ENCODE peak calls at places on chromosomes 7 and 10, in five cellular contexts. One of them, this sample, is unnamed.

GRCh38 chr10:132606536-132607316 is 69.1 kb downstream of the INPP5A start:
- DNase-seq in mucosa of gallbladder: peak; percentile 36
- DNase-seq in choroid plexus epithelial cell: peak; percentile 34
- DNase-seq in NCI-H774: no peak
- DNase-seq in stimulated activated CD4-positive, alpha-beta T cell treated with anti-CD3 and anti-CD28 coated beads, Interleukin-2, amount 100 ng/mL, for 48 hours: no peak
- DNase-seq in this sample: no peak

GRCh38 chr7:51472017-51472296 is 155.3 kb upstream of the COBL start:
- DNase-seq in NCI-H774: no peak
- DNase-seq in choroid plexus epithelial cell: no peak
- DNase-seq in stimulated activated CD4-positive, alpha-beta T cell treated with anti-CD3 and anti-CD28 coated beads, Interleukin-2, amount 100 ng/mL, for 48 hours: no peak
- DNase-seq in mucosa of gallbladder: no peak
- DNase-seq in this sample: no peak

GRCh38 chr10:8060010-8060703 is 5.7 kb downstream of the GATA3 start:
- DNase-seq in stimulated activated CD4-positive, alpha-beta T cell treated with anti-CD3 and anti-CD28 coated beads, Interleukin-2, amount 100 ng/mL, for 48 hours: peak; percentile 58
- DNase-seq in mucosa of gallbladder: no peak
- DNase-seq in NCI-H774: no peak
- DNase-seq in choroid plexus epithelial cell: no peak
- DNase-seq in this sample: no peak

GRCh38 chr7:53656881-53657280 is 621.4 kb downstream of the POM121L12 start:
- DNase-seq in mucosa of gallbladder: no peak
- DNase-seq in stimulated activated CD4-positive, alpha-beta T cell treated with anti-CD3 and anti-CD28 coated beads, Interleukin-2, amount 100 ng/mL, for 48 hours: no peak
- DNase-seq in NCI-H774: no peak
- DNase-seq in choroid plexus epithelial cell: no peak
- DNase-seq in this sample: no peak

GRCh38 chr10:31896972-31897384 is 31.7 kb downstream of the ARHGAP12 start:
- DNase-seq in NCI-H774: no peak
- DNase-seq in stimulated activated CD4-positive, alpha-beta T cell treated with anti-CD3 and anti-CD28 coated beads, Interleukin-2, amount 100 ng/mL, for 48 hours: no peak
- DNase-seq in mucosa of gallbladder: no peak
- DNase-seq in choroid plexus epithelial cell: peak; percentile 52
- DNase-seq in this sample: no peak

GRCh38 chr10:90321132-90321816 is 536.6 kb downstream of the HTR7 start:
- DNase-seq in choroid plexus epithelial cell: peak; percentile 82
- DNase-seq in NCI-H774: no peak
- DNase-seq in stimulated activated CD4-positive, alpha-beta T cell treated with anti-CD3 and anti-CD28 coated beads, Interleukin-2, amount 100 ng/mL, for 48 hours: no peak
- DNase-seq in mucosa of gallbladder: no peak
- DNase-seq in this sample: no peak

GRCh38 chr7:235576-236395 is 43.4 kb downstream of the FAM20C start:
- DNase-seq in choroid plexus epithelial cell: no peak
- DNase-seq in NCI-H774: no peak
- DNase-seq in stimulated activated CD4-positive, alpha-beta T cell treated with anti-CD3 and anti-CD28 coated beads, Interleukin-2, amount 100 ng/mL, for 48 hours: no peak
- DNase-seq in mucosa of gallbladder: no peak
- DNase-seq in this sample: no peak

GRCh38 chr7:44257618-44258422 is 57.0 kb downstream of the YKT6 start:
- DNase-seq in choroid plexus epithelial cell: peak; percentile 90
- DNase-seq in NCI-H774: no peak
- DNase-seq in mucosa of gallbladder: peak; percentile 44
- DNase-seq in stimulated activated CD4-positive, alpha-beta T cell treated with anti-CD3 and anti-CD28 coated beads, Interleukin-2, amount 100 ng/mL, for 48 hours: peak; percentile 64
- DNase-seq in this sample: peak; percentile 85

GRCh38 chr10:103168436-103168835 is 24.6 kb downstream of the NT5C2 start:
- DNase-seq in mucosa of gallbladder: no peak
- DNase-seq in choroid plexus epithelial cell: peak; percentile 79
- DNase-seq in stimulated activated CD4-positive, alpha-beta T cell treated with anti-CD3 and anti-CD28 coated beads, Interleukin-2, amount 100 ng/mL, for 48 hours: no peak
- DNase-seq in NCI-H774: no peak
- DNase-seq in this sample: no peak

GRCh38 chr7:23234569-23235296 is 11.8 kb upstream of the GPNMB start:
- DNase-seq in choroid plexus epithelial cell: peak; percentile 38
- DNase-seq in NCI-H774: no peak
- DNase-seq in stimulated activated CD4-positive, alpha-beta T cell treated with anti-CD3 and anti-CD28 coated beads, Interleukin-2, amount 100 ng/mL, for 48 hours: no peak
- DNase-seq in mucosa of gallbladder: no peak
- DNase-seq in this sample: peak; percentile 36

GRCh38 chr10:6112893-6113292 is 24.1 kb downstream of the RBM17 start:
- DNase-seq in NCI-H774: no peak
- DNase-seq in stimulated activated CD4-positive, alpha-beta T cell treated with anti-CD3 and anti-CD28 coated beads, Interleukin-2, amount 100 ng/mL, for 48 hours: no peak
- DNase-seq in mucosa of gallbladder: no peak
- DNase-seq in choroid plexus epithelial cell: no peak
- DNase-seq in this sample: no peak